ENCODE peak calls at places on chromosomes 13 and 19, in eight cellular contexts. One of them, this sample, is unnamed. For H3K36me3, the result is how much of the 10 kb centered on the place peaks cover.

GRCh38 chr13:23695711-23696512 is 125.7 kb downstream of the TNFRSF19 start:
- DNase-seq in psoas muscle: peak
- DNase-seq in Peyer's patch: no peak
- DNase-seq in cardiac muscle cell: peak
- DNase-seq in endodermal cell: peak
- DNase-seq in neuronal stem cell: no peak
- DNase-seq in OCI-LY7: peak
- DNase-seq in transverse colon: no peak
- DNase-seq in this sample: peak

GRCh38 chr19:36330226-36330625 is 48.8 kb downstream of the ZFP14 start:
- DNase-seq in psoas muscle: no peak
- DNase-seq in Peyer's patch: no peak
- DNase-seq in cardiac muscle cell: no peak
- DNase-seq in endodermal cell: no peak
- DNase-seq in neuronal stem cell: no peak
- DNase-seq in OCI-LY7: no peak
- DNase-seq in transverse colon: no peak
- DNase-seq in this sample: no peak

GRCh38 chr13:86425127-86425526 is 625.9 kb upstream of the SLITRK6 start:
- DNase-seq in psoas muscle: no peak
- DNase-seq in Peyer's patch: no peak
- DNase-seq in cardiac muscle cell: no peak
- DNase-seq in endodermal cell: no peak
- DNase-seq in neuronal stem cell: no peak
- DNase-seq in OCI-LY7: no peak
- DNase-seq in transverse colon: no peak
- DNase-seq in this sample: no peak

GRCh38 chr19:10848208-10848843 is at the start of gene C19orf38:
- DNase-seq in psoas muscle: no peak
- DNase-seq in Peyer's patch: no peak
- DNase-seq in cardiac muscle cell: peak
- DNase-seq in endodermal cell: no peak
- DNase-seq in neuronal stem cell: no peak
- DNase-seq in OCI-LY7: no peak
- DNase-seq in transverse colon: no peak
- DNase-seq in this sample: no peak

GRCh38 chr19:35531291-35531690 is 2.0 kb upstream of the GAPDHS start:
- DNase-seq in psoas muscle: no peak
- DNase-seq in Peyer's patch: no peak
- DNase-seq in cardiac muscle cell: no peak
- DNase-seq in endodermal cell: peak
- DNase-seq in neuronal stem cell: no peak
- DNase-seq in OCI-LY7: no peak
- DNase-seq in transverse colon: no peak
- DNase-seq in this sample: no peak

GRCh38 chr13:44565881-44566280 is 10.2 kb downstream of the TSC22D1 start:
- DNase-seq in psoas muscle: no peak
- DNase-seq in Peyer's patch: no peak
- DNase-seq in cardiac muscle cell: no peak
- DNase-seq in endodermal cell: no peak
- DNase-seq in neuronal stem cell: no peak
- DNase-seq in OCI-LY7: no peak
- DNase-seq in transverse colon: no peak
- DNase-seq in this sample: no peak

GRCh38 chr13:98524391-98524790 is 52.5 kb downstream of the STK24 start:
- DNase-seq in psoas muscle: no peak
- DNase-seq in Peyer's patch: no peak
- DNase-seq in cardiac muscle cell: no peak
- DNase-seq in endodermal cell: no peak
- DNase-seq in neuronal stem cell: no peak
- DNase-seq in OCI-LY7: no peak
- DNase-seq in transverse colon: no peak
- DNase-seq in this sample: no peak

GRCh38 chr13:30847697-30848307 is 58.3 kb upstream of the MEDAG start:
- DNase-seq in psoas muscle: no peak
- DNase-seq in Peyer's patch: no peak
- DNase-seq in cardiac muscle cell: peak
- DNase-seq in endodermal cell: no peak
- DNase-seq in neuronal stem cell: no peak
- DNase-seq in OCI-LY7: no peak
- DNase-seq in transverse colon: no peak
- DNase-seq in this sample: no peak

GRCh38 chr19:29232315-29232852 is 19.4 kb upstream of the UQCRFS1 start:
- DNase-seq in psoas muscle: no peak
- DNase-seq in Peyer's patch: no peak
- DNase-seq in cardiac muscle cell: no peak
- DNase-seq in endodermal cell: no peak
- DNase-seq in neuronal stem cell: no peak
- DNase-seq in OCI-LY7: no peak
- DNase-seq in transverse colon: no peak
- DNase-seq in this sample: no peak

GRCh38 chr19:46407891-46408426 is 5.4 kb downstream of the CCDC8 start:
- DNase-seq in psoas muscle: peak
- DNase-seq in Peyer's patch: no peak
- DNase-seq in cardiac muscle cell: peak
- DNase-seq in endodermal cell: peak
- DNase-seq in neuronal stem cell: no peak
- DNase-seq in OCI-LY7: no peak
- DNase-seq in transverse colon: no peak
- DNase-seq in this sample: no peak

GRCh38 chr13:44770951-44771350 is 194.8 kb upstream of the TSC22D1 start:
- DNase-seq in psoas muscle: no peak
- DNase-seq in Peyer's patch: no peak
- DNase-seq in cardiac muscle cell: no peak
- DNase-seq in endodermal cell: no peak
- DNase-seq in neuronal stem cell: no peak
- DNase-seq in OCI-LY7: no peak
- DNase-seq in transverse colon: no peak
- DNase-seq in this sample: no peak

GRCh38 chr13:42453091-42453645 is 120.8 kb upstream of the TNFSF11 start:
- DNase-seq in psoas muscle: no peak
- DNase-seq in Peyer's patch: no peak
- DNase-seq in cardiac muscle cell: no peak
- DNase-seq in endodermal cell: no peak
- DNase-seq in neuronal stem cell: no peak
- DNase-seq in OCI-LY7: no peak
- DNase-seq in transverse colon: no peak
- DNase-seq in this sample: no peak

GRCh38 chr13:61531383-61532065 is 115.9 kb upstream of the PCDH20 start:
- DNase-seq in psoas muscle: no peak
- DNase-seq in Peyer's patch: no peak
- DNase-seq in cardiac muscle cell: no peak
- DNase-seq in endodermal cell: no peak
- DNase-seq in neuronal stem cell: no peak
- DNase-seq in OCI-LY7: no peak
- DNase-seq in transverse colon: no peak
- DNase-seq in this sample: no peak

GRCh38 chr13:52195052-52195837 is 35.8 kb upstream of the NEK3 start:
- DNase-seq in psoas muscle: peak
- DNase-seq in Peyer's patch: peak
- DNase-seq in cardiac muscle cell: peak
- DNase-seq in endodermal cell: peak
- DNase-seq in neuronal stem cell: no peak
- DNase-seq in OCI-LY7: no peak
- DNase-seq in transverse colon: peak
- DNase-seq in this sample: peak

GRCh38 chr19:13149628-13150186 is 468 bp downstream of the STX10 start:
- DNase-seq in psoas muscle: peak
- DNase-seq in Peyer's patch: no peak
- DNase-seq in cardiac muscle cell: peak
- DNase-seq in endodermal cell: peak
- DNase-seq in neuronal stem cell: peak
- DNase-seq in OCI-LY7: peak
- DNase-seq in transverse colon: peak
- DNase-seq in this sample: peak

GRCh38 chr13:100088648-100089601 is at the start of gene PCCA:
- DNase-seq in psoas muscle: peak
- DNase-seq in Peyer's patch: peak
- DNase-seq in cardiac muscle cell: peak
- DNase-seq in endodermal cell: peak
- DNase-seq in neuronal stem cell: peak
- DNase-seq in OCI-LY7: peak
- DNase-seq in transverse colon: peak
- DNase-seq in this sample: peak

GRCh38 chr19:3608079-3608641 is 1.5 kb upstream of the TBXA2R start:
- DNase-seq in psoas muscle: peak
- DNase-seq in Peyer's patch: no peak
- DNase-seq in cardiac muscle cell: no peak
- DNase-seq in endodermal cell: no peak
- DNase-seq in neuronal stem cell: no peak
- DNase-seq in OCI-LY7: no peak
- DNase-seq in transverse colon: no peak
- DNase-seq in this sample: no peak

GRCh38 chr13:25453966-25454365 is 82.2 kb downstream of the ATP8A2 start:
- DNase-seq in psoas muscle: no peak
- DNase-seq in Peyer's patch: no peak
- DNase-seq in cardiac muscle cell: no peak
- DNase-seq in endodermal cell: no peak
- DNase-seq in neuronal stem cell: no peak
- DNase-seq in OCI-LY7: no peak
- DNase-seq in transverse colon: no peak
- DNase-seq in this sample: no peak

GRCh38 chr13:20981370-20982095 is 79.0 kb upstream of the XPO4 start:
- DNase-seq in psoas muscle: no peak
- DNase-seq in Peyer's patch: no peak
- DNase-seq in cardiac muscle cell: no peak
- DNase-seq in endodermal cell: no peak
- DNase-seq in neuronal stem cell: no peak
- DNase-seq in OCI-LY7: no peak
- DNase-seq in transverse colon: no peak
- DNase-seq in this sample: no peak

GRCh38 chr13:43516401-43516826 is 270.4 kb downstream of the ENOX1 start:
- DNase-seq in psoas muscle: no peak
- DNase-seq in Peyer's patch: no peak
- DNase-seq in cardiac muscle cell: peak
- DNase-seq in endodermal cell: no peak
- DNase-seq in neuronal stem cell: no peak
- DNase-seq in OCI-LY7: no peak
- DNase-seq in transverse colon: no peak
- DNase-seq in this sample: no peak

GRCh38 chr19:54451997-54452396 is 3.0 kb downstream of the LENG8 start:
- DNase-seq in psoas muscle: no peak
- DNase-seq in Peyer's patch: no peak
- DNase-seq in cardiac muscle cell: no peak
- DNase-seq in endodermal cell: peak
- DNase-seq in neuronal stem cell: no peak
- DNase-seq in OCI-LY7: no peak
- DNase-seq in transverse colon: no peak
- DNase-seq in this sample: no peak

GRCh38 chr19:58042709-58043340 is 9.0 kb downstream of the ZSCAN1 start:
- DNase-seq in psoas muscle: no peak
- DNase-seq in Peyer's patch: no peak
- DNase-seq in cardiac muscle cell: no peak
- DNase-seq in endodermal cell: peak
- DNase-seq in neuronal stem cell: no peak
- DNase-seq in OCI-LY7: no peak
- DNase-seq in transverse colon: no peak
- DNase-seq in this sample: no peak

GRCh38 chr13:95391325-95391724 is 90.1 kb upstream of the ABCC4 start:
- DNase-seq in psoas muscle: no peak
- DNase-seq in Peyer's patch: no peak
- DNase-seq in cardiac muscle cell: no peak
- DNase-seq in endodermal cell: no peak
- DNase-seq in neuronal stem cell: no peak
- DNase-seq in OCI-LY7: no peak
- DNase-seq in transverse colon: no peak
- DNase-seq in this sample: no peak

GRCh38 chr13:89541091-89542030 is 1806.1 kb upstream of the MIR17HG start:
- DNase-seq in psoas muscle: no peak
- DNase-seq in Peyer's patch: no peak
- DNase-seq in cardiac muscle cell: no peak
- DNase-seq in endodermal cell: peak
- DNase-seq in neuronal stem cell: no peak
- DNase-seq in OCI-LY7: no peak
- DNase-seq in transverse colon: no peak
- DNase-seq in this sample: no peak

GRCh38 chr19:38685666-38686529 is 38.4 kb downstream of the ACTN4 start:
- DNase-seq in psoas muscle: no peak
- DNase-seq in Peyer's patch: no peak
- DNase-seq in cardiac muscle cell: peak
- DNase-seq in endodermal cell: peak
- DNase-seq in neuronal stem cell: no peak
- DNase-seq in OCI-LY7: no peak
- DNase-seq in transverse colon: no peak
- DNase-seq in this sample: no peak
- H3K4me3 ChIP-seq in psoas muscle: peak
- H3K4me3 ChIP-seq in Peyer's patch: no peak
- H3K4me3 ChIP-seq in cardiac muscle cell: no peak
- H3K4me3 ChIP-seq in endodermal cell: peak
- H3K4me3 ChIP-seq in neuronal stem cell: no peak
- H3K4me3 ChIP-seq in OCI-LY7: no peak
- H3K4me3 ChIP-seq in transverse colon: no peak
- H3K4me3 ChIP-seq in this sample: no peak

GRCh38 chr19:51696606-51697005 is 3.5 kb downstream of the SPACA6 start:
- DNase-seq in psoas muscle: no peak
- DNase-seq in Peyer's patch: no peak
- DNase-seq in cardiac muscle cell: no peak
- DNase-seq in endodermal cell: no peak
- DNase-seq in neuronal stem cell: no peak
- DNase-seq in OCI-LY7: no peak
- DNase-seq in transverse colon: no peak
- DNase-seq in this sample: no peak
- H3K36me3 ChIP-seq in psoas muscle: under half
- H3K36me3 ChIP-seq in Peyer's patch: under half
- H3K36me3 ChIP-seq in cardiac muscle cell: under half
- H3K36me3 ChIP-seq in endodermal cell: half or more
- H3K36me3 ChIP-seq in neuronal stem cell: under half
- H3K36me3 ChIP-seq in OCI-LY7: under half
- H3K36me3 ChIP-seq in transverse colon: under half
- H3K36me3 ChIP-seq in this sample: under half

GRCh38 chr19:5403968-5404640 is 51.1 kb upstream of the ZNRF4 start:
- DNase-seq in psoas muscle: peak
- DNase-seq in Peyer's patch: peak
- DNase-seq in cardiac muscle cell: peak
- DNase-seq in endodermal cell: peak
- DNase-seq in neuronal stem cell: peak
- DNase-seq in OCI-LY7: peak
- DNase-seq in transverse colon: peak
- DNase-seq in this sample: peak
- H3K4me3 ChIP-seq in psoas muscle: no peak
- H3K4me3 ChIP-seq in Peyer's patch: no peak
- H3K4me3 ChIP-seq in cardiac muscle cell: no peak
- H3K4me3 ChIP-seq in endodermal cell: no peak
- H3K4me3 ChIP-seq in neuronal stem cell: no peak
- H3K4me3 ChIP-seq in OCI-LY7: no peak
- H3K4me3 ChIP-seq in transverse colon: no peak
- H3K4me3 ChIP-seq in this sample: no peak

DNA sequence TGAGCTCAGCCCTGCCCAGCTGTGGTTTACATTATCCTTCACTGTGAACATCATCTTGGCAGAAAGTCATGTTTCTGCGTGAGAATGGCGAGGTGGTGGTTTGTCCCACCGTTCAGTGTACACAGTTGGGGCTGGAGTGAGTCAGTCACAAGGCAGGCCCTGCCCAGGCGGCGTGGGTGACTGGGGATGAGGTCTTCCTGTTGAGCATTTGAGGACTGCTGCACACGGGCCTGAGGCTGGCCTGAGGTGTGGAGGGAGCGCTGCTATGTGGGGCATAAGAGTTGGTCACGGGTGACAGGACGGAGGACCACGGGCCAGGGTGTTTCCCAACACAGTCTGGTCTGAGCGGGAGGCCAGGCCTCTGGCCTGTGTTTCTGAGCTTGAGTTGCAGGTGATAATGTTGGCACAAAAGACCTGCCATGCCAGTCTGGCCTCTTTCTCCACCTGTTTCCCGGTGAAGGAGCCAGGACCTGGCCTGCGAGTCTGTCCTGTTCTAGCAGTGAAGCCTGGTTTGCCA is 13.4 kb upstream of the C19orf33 start:
- DNase-seq in psoas muscle: no peak
- DNase-seq in Peyer's patch: no peak
- DNase-seq in cardiac muscle cell: peak
- DNase-seq in endodermal cell: no peak
- DNase-seq in neuronal stem cell: no peak
- DNase-seq in OCI-LY7: no peak
- DNase-seq in transverse colon: no peak
- DNase-seq in this sample: no peak
- H3K36me3 ChIP-seq in psoas muscle: under half
- H3K36me3 ChIP-seq in Peyer's patch: half or more
- H3K36me3 ChIP-seq in cardiac muscle cell: under half
- H3K36me3 ChIP-seq in endodermal cell: half or more
- H3K36me3 ChIP-seq in neuronal stem cell: under half
- H3K36me3 ChIP-seq in OCI-LY7: under half
- H3K36me3 ChIP-seq in transverse colon: under half
- H3K36me3 ChIP-seq in this sample: under half